ENCODE peak calls at places on chromosomes 13 and 19, in nine cellular contexts. R is A549; X is AG04450; T is CD4-positive, alpha-beta memory T cell; G is cardiac muscle cell; D is uterus; Y is heart left ventricle; V is left lung; J is endodermal cell. B is an unnamed sample. For H3K9me3, the result is how much of the 10 kb centered on the place peaks cover.

GRCh38 chr13:107835339-107836018 is 379.9 kb downstream of the LIG4 start:
- DNase-seq in D (no peak), V (no peak), T (no peak), Y (no peak), X (peak), R (no peak), J (no peak), G (peak), B (no peak)

GRCh38 chr19:2249010-2249866 is at the start of gene AMH:
- DNase-seq in R (no peak), Y (no peak), D (no peak), G (no peak), T (no peak), X (no peak), J (peak), V (no peak), B (no peak)

GRCh38 chr13:36417328-36417727 is 15.0 kb upstream of the CCNA1 start:
- DNase-seq in J (no peak), T (no peak), V (no peak), R (no peak), Y (no peak), G (no peak), D (no peak), X (no peak), B (no peak)

GRCh38 chr19:1445932-1446712 is 3.8 kb upstream of the APC2 start:
- DNase-seq in Y (peak), T (no peak), X (no peak), D (no peak), V (no peak), G (no peak), J (peak), R (peak), B (no peak)

GRCh38 chr13:48192536-48192935 is 40.5 kb upstream of the ITM2B start:
- DNase-seq in Y (no peak), V (no peak), G (no peak), D (no peak), T (no peak), J (no peak), X (no peak), R (no peak), B (no peak)

GRCh38 chr13:31950121-31950810 is 81.3 kb upstream of the FRY start:
- DNase-seq in J (no peak), X (no peak), Y (no peak), T (no peak), R (no peak), G (no peak), V (no peak), D (no peak), B (no peak)

GRCh38 chr19:5068251-5069090 is 99.6 kb downstream of the KDM4B start:
- DNase-seq in T (no peak), R (no peak), X (no peak), Y (no peak), G (no peak), V (no peak), J (no peak), D (peak), B (no peak)

GRCh38 chr13:103436057-103436654 is 369.9 kb upstream of the SLC10A2 start:
- DNase-seq in V (no peak), G (no peak), R (no peak), D (no peak), X (no peak), T (no peak), Y (no peak), J (peak), B (no peak)

GRCh38 chr19:51798958-51799310 is 4.0 kb downstream of the FPR3 start:
- DNase-seq in R (no peak), Y (peak), X (no peak), G (no peak), T (no peak), J (no peak), V (peak), D (no peak), B (no peak)

GRCh38 chr19:51798127-51798526 is 3.2 kb downstream of the FPR3 start:
- DNase-seq in T (no peak), J (no peak), R (no peak), G (no peak), X (no peak), D (no peak), V (no peak), Y (no peak), B (no peak)

GRCh38 chr19:51800849-51801244 is 5.9 kb downstream of the FPR3 start:
- DNase-seq in Y (no peak), R (no peak), T (no peak), G (peak), V (no peak), J (no peak), X (no peak), D (no peak), B (no peak)

GRCh38 chr19:51799311-51799997 is 4.5 kb downstream of the FPR3 start:
- DNase-seq in R (no peak), G (peak), D (peak), V (peak), Y (peak), T (no peak), X (peak), J (no peak), B (no peak)

DNA sequence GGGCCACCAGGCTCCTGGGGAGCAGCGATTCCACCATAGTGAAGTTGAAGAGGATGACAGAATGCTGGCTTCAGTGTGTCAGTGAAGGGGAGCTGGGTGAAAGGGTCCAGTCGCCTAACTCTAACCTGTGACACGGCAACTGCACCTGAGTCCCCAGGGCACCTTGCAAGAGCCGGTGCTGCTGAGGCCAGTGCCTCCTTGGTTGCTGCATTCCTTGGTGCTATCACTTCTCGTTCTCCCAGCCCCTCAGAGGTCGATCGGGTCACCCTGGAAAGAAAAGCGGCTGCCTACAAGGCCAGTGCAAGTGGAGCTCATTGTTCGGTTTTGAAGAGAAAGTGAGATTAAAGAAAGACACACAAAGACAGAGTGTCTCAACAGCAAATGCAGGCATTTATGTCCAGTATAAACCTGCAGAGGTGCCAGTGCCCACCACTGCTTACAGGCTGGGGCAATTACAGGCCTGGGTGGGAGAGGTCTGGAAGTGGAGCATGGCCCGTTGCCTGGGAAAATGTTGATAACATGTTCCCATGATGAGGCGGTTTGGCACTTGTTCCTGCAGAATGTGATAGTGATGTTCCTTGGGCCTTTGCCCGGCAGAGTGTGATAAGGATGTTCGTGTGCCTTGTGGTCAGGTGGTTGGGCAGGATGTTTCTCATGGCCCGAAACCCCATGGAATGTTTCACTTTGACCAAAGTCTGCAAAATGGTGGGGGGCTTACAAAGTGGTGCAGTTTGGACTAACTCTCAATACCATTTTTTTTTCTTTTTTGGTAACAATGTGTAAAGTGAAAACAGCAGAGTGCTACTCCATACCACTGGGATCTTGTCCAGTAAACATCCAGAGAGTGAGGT is 5.3 kb downstream of the FPR3 start:
- DNase-seq in J (no peak), G (peak), T (no peak), R (no peak), X (no peak), V (peak), D (peak), Y (peak), B (no peak)
- H3K9me3 ChIP-seq in J (half or more), G (under half), T (under half), R (under half), X (under half), V (under half), D (under half), Y (under half), B (under half)

DNA sequence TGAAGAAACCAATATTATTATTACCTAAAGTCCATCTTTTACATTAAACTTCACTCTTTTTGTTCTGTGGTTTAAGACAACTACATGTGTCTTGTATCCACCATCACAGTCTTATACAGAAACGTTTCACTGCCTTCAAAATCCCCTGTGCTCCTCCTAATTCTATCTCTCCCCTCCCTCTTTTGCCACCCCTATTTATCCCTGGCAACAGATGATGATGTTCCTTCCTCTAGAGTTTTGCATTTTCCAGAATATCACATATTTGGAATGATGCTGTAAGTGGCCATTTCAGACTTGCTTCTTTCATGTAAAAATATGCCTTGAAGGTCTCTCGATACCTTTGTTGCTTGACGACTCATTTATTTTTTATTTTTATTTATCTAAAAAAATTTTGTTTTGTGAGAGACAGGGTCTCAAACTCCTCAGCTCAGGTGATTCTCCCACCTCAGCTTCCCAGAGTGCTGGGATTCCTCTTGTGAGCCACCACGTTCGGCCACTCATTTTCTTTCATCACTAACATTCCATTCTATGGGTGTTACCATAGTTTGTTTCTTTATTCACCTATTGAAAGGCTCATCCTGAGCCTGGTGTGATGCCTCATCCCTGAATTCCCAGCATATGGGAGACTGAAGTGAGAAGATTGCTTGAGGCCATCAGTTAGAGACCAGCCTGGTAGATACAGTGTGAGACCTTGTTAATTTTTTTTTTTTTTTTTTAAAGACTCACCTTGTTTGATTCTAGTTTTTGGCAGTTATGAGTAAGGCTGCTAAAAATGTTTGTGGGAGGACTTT is 8.4 kb downstream of the ZNF763 start:
- DNase-seq in R (no peak), X (no peak), V (no peak), J (no peak), G (no peak), Y (no peak), T (no peak), D (no peak), B (no peak)
- H3K9me3 ChIP-seq in R (under half), X (under half), V (under half), J (under half), G (under half), Y (under half), T (under half), D (under half), B (under half)

GRCh38 chr19:57052102-57052501 is 67.7 kb upstream of the USP29 start:
- DNase-seq in T (no peak), J (no peak), Y (no peak), G (no peak), R (no peak), V (no peak), X (no peak), D (peak), B (no peak)
- H3K9me3 ChIP-seq in T (under half), J (half or more), Y (under half), G (under half), R (half or more), V (under half), X (under half), D (under half), B (under half)

DNA sequence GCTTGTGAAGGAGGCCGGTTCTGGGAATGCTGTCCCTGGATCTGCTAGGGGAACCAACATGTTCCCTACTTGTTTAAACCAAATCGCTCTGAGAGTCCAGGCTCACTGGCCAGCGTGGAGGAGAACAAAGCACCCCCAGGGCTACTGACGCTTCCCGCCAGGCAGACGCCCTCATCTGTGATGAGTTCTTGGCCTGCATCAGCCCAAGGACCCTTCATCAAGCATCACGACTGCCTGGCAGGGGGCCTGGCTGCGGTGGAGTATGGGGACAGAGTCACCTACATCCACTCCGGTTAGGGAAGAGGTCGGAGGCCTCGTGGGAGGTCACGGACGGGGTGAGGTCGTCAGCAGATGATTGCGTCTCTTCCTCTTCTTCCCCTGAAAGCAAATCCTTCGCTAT is 17.7 kb downstream of the MIER2 start:
- DNase-seq in T (no peak), Y (peak), G (no peak), R (no peak), J (no peak), V (no peak), D (no peak), X (no peak), B (no peak)
- H3K9me3 ChIP-seq in T (under half), Y (under half), G (under half), R (under half), J (half or more), V (under half), D (under half), X (half or more), B (under half)

GRCh38 chr19:27851002-27851481 is 1361.9 kb downstream of the UQCRFS1 start:
- DNase-seq in Y (no peak), D (no peak), V (no peak), X (no peak), J (no peak), T (no peak), G (no peak), R (no peak), B (no peak)
- H3K9me3 ChIP-seq in Y (under half), D (under half), V (under half), X (half or more), J (under half), T (under half), G (under half), R (half or more), B (under half)

GRCh38 chr19:58434217-58434616 is 5.7 kb downstream of the ZNF132 start:
- DNase-seq in X (no peak), V (no peak), G (peak), D (no peak), Y (no peak), R (no peak), T (no peak), J (no peak), B (no peak)

GRCh38 chr19:58428617-58429016 is 11.3 kb downstream of the ZNF132 start:
- DNase-seq in R (no peak), T (no peak), V (no peak), J (no peak), X (no peak), D (no peak), G (no peak), Y (no peak), B (no peak)

DNA sequence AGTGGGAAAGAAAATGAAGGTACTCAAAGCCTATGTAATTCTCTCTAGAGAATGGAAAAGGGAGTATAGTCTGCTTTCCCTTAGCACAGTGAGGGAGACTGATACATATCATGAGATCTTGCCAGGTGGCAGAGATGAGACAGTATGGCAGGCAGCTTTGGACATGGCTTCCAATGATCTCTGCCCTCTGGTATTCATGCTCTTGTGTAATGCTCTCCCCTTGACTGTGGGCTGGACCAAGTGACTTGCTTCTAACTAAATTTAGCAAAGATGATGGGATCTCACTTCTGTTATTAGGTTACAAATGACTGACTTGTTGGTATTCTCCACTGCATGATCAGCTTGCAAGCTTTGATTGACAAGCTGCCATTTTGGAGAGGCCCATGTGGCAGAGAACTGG is 10.2 kb downstream of the ZNF132 start:
- DNase-seq in T (no peak), G (no peak), Y (no peak), X (no peak), R (no peak), V (no peak), D (no peak), J (no peak), B (no peak)
- H3K9me3 ChIP-seq in T (half or more), G (under half), Y (half or more), X (half or more), R (half or more), V (under half), D (under half), J (half or more), B (under half)

DNA sequence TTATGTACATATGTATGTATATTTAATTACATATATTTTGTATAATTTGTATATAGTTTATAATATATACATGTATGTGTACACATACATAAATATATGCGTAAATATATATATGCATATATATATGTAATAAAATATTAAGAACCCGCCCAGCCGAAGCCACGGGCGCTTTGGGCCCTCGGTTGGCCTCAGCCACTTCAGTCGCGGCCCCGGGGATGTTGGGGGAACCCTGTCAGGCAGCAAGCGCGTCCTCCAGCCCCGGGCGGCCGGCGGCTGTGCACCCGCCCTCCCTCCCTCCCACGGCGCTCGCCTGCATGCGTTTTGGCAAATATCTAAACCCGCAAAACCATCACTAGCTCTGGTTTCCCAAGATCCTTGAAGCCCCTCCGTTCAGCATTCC is 7.9 kb upstream of the ZNF606 start:
- DNase-seq in J (no peak), Y (no peak), X (no peak), T (no peak), G (no peak), D (no peak), V (no peak), R (no peak), B (no peak)
- H3K9me3 ChIP-seq in J (half or more), Y (under half), X (half or more), T (under half), G (under half), D (under half), V (under half), R (half or more), B (under half)

DNA sequence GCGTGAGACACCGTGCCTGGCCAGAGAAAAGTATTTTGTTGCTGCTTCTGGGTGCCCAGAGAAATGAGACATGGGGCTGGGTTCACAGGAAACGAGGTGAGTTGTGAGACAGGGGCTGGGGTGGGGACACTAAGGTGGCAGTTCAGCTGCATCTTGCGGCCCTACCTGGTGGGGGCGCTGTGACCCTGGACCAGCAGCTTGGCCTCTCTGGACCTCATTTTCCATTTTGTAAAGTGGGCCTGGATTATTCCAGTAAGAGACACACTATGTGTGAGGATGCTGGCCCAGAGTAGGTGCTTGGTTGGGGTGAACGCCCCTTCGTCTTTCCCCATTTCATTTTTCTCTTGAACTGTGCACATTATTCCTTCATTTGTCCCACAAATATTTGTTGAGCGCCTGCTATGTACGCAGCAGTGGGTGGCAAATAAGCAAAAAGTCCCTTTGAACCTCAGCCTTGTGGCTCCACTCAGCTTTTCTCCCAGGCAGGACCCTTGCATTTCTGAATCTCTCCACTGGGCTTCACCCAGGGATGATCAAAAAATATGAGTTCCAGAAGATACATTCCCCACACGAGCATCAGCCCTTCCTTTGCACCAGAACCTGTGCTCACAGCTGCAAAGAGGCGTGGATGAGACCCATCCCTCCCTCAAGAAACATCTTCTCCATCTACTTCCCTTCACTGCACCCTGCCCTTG is 26.6 kb upstream of the OR10H1 start:
- DNase-seq in X (no peak), V (no peak), G (no peak), Y (no peak), R (peak), J (no peak), D (no peak), T (no peak), B (no peak)
- H3K9me3 ChIP-seq in X (under half), V (under half), G (under half), Y (under half), R (under half), J (under half), D (under half), T (under half), B (under half)

GRCh38 chr19:12133069-12133468 is 7.1 kb downstream of the ZNF20 start:
- DNase-seq in D (no peak), V (no peak), J (no peak), Y (no peak), G (no peak), T (no peak), R (no peak), X (no peak), B (no peak)
- H3K9me3 ChIP-seq in D (under half), V (under half), J (half or more), Y (under half), G (under half), T (under half), R (under half), X (half or more), B (under half)